ENCODE peak calls at places on chromosome 17, in eight cellular contexts. I is K562; M is adrenal gland; E is AG10803; L is breast epithelium; H is HL-60; D is fibroblast of the aortic adventitia; J is CD8-positive, alpha-beta T cell. Q is an unnamed sample.

GRCh38 chr17:40086150-40087044 is 14.0 kb downstream of the NR1D1 start:
- DNase-seq in H (peak; percentile 48), J (no peak), I (peak; percentile 85), M (peak; percentile 67), E (no peak), D (no peak), L (no peak), Q (no peak)

GRCh38 chr17:72913315-72913714 is 179.2 kb downstream of the SLC39A11 start:
- DNase-seq in E (no peak), M (no peak), L (no peak), I (no peak), H (no peak), J (no peak), D (peak; percentile 28), Q (no peak)

GRCh38 chr17:73166731-73167581 is 2.1 kb downstream of the SSTR2 start:
- DNase-seq in L (no peak), D (peak; percentile 27), I (no peak), J (no peak), H (peak; percentile 36), E (no peak), M (no peak), Q (no peak)

GRCh38 chr17:4525691-4526397 is 27.2 kb downstream of the SPNS2 start:
- DNase-seq in H (no peak), L (no peak), D (no peak), J (no peak), I (no peak), M (no peak), E (no peak), Q (no peak)

GRCh38 chr17:39627717-39628516 is 1.2 kb downstream of the PPP1R1B start:
- DNase-seq in D (no peak), M (no peak), H (no peak), I (no peak), J (no peak), E (no peak), L (no peak), Q (no peak)

GRCh38 chr17:37562016-37562745 is 47.0 kb downstream of the SYNRG start:
- DNase-seq in I (no peak), L (no peak), H (no peak), J (no peak), E (no peak), D (no peak), M (no peak), Q (no peak)

GRCh38 chr17:64750478-64750877 is 88.4 kb upstream of the SMURF2 start:
- DNase-seq in M (no peak), J (no peak), E (no peak), H (no peak), I (no peak), D (no peak), L (no peak), Q (no peak)

GRCh38 chr17:55384833-55385232 is 36.8 kb downstream of the MMD start:
- DNase-seq in D (no peak), M (peak; percentile 52), I (no peak), H (no peak), L (no peak), E (no peak), J (no peak), Q (no peak)

GRCh38 chr17:5049314-5049819 is 14.1 kb upstream of the SLC52A1 start:
- DNase-seq in I (no peak), J (peak; percentile 42), H (no peak), D (no peak), L (no peak), M (no peak), E (peak; percentile 27), Q (no peak)

GRCh38 chr17:56142781-56143180 is 10.5 kb upstream of the ANKFN1 start:
- DNase-seq in I (no peak), D (no peak), M (no peak), J (no peak), L (no peak), E (no peak), H (no peak), Q (no peak)

GRCh38 chr17:35786941-35787432 is 8.5 kb downstream of the MMP28 start:
- DNase-seq in M (no peak), I (no peak), H (no peak), E (no peak), L (no peak), D (no peak), J (no peak), Q (no peak)

GRCh38 chr17:39404542-39405378 is 3.3 kb upstream of the FBXL20 start:
- DNase-seq in M (no peak), J (no peak), E (peak; percentile 86), L (peak; percentile 19), H (no peak), D (peak; percentile 82), I (peak; percentile 19), Q (no peak)

GRCh38 chr17:43880420-43880991 is 26.8 kb downstream of the MPP2 start:
- DNase-seq in H (peak; percentile 41), D (no peak), M (no peak), J (no peak), L (no peak), E (peak; percentile 3), I (peak; percentile 79), Q (no peak)

GRCh38 chr17:18950944-18951905 is 740 bp upstream of the SLC5A10 start:
- DNase-seq in H (no peak), J (no peak), E (peak; percentile 21), M (no peak), I (no peak), D (no peak), L (no peak), Q (no peak)

GRCh38 chr17:44971776-44972483 is 3.8 kb upstream of the C1QL1 start:
- DNase-seq in M (no peak), H (no peak), J (no peak), I (no peak), L (no peak), E (peak; percentile 37), D (no peak), Q (no peak)

DNA sequence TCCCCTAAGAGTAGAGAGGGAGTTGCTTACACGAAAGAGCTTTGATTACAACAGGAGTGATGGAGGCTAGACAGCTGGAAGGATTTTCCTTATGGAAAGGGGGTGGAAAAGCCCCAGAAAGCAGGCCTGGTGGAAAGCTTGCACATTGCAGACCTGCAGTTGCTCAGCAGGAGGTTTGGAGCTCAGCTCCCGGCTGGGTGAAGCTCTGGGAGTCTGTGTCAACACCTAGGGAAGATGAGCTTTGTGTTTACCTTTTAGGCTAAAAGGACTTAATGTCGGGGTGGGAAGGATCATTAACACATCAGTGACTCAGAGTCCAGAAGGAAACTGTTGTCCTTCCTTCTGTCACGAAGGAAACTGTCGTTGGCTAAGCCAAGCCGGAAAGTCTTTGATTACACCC is 48.1 kb downstream of the RAP1GAP2 start:
- DNase-seq in I (no peak), E (no peak), L (no peak), H (no peak), D (no peak), M (no peak), J (no peak), Q (no peak)
- TF ChIP-seq CTCF in I (no peak), E (no peak), L (no peak), H (no peak), D (no peak), M (no peak), J (no peak), Q (no peak)

DNA sequence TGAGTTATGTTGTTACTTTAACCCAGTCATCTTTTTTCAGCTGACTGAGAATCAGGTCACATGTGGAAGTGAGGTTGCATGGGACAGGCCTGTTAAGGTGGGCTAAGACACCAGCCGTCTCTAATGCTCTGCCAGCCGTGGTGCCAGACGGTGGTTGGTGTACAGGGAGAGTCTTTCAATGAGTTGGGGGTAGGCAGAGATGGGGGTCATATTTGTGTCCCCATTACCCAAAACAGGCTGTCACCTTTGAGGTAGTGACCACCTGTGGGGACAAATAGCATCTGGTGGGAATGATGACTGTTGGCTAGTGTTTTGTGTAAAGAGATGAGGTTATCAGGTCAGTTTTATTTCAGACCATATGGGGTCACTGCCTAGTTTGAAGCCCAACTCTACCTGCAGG is 1.8 kb downstream of the RPL38 start:
- DNase-seq in M (no peak), J (no peak), E (no peak), L (no peak), I (peak; percentile 23), H (no peak), D (no peak), Q (no peak)
- H3K4me3 ChIP-seq in M (no peak overlapping the region), J (no peak overlapping the region), E (peak overlapping the region; percentile 77), L (peak overlapping the region; percentile 98), I (peak overlapping the region; percentile 75), H (peak overlapping the region; percentile 77), D (peak overlapping the region; percentile 77), Q (no peak overlapping the region)

GRCh38 chr17:17947966-17948365 is 24.2 kb downstream of the TOM1L2 start:
- DNase-seq in H (no peak), M (no peak), E (no peak), D (no peak), J (no peak), L (no peak), I (no peak), Q (no peak)
- TF ChIP-seq CTCF in H (no peak), M (no peak), E (no peak), D (no peak), J (no peak), L (no peak), I (no peak), Q (no peak)

DNA sequence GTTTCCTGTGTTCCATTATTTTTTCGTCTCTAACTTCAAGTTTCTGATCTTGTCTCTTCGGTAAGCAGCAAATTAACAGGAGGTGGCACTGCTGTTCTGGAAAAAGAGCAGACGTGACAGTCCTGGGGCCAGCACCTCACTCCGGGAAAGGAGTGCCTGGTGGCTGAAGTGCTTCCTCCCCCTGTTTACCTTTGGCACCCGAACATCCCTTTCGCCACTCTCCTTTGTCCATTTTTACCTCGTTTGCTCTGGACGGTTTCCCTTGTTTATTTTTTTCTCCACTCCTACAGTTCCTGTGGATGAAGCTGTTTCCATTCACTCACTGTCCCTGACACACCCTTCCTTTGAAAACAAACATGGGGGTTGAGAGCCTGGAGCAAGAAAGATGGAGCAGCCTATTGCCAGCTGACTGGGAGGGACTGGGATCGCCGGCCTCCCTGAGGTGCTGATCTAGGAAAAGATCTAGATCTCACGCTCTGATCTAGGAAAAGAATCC is 12.6 kb downstream of the SAP30BP start:
- DNase-seq in H (no peak), L (no peak), M (no peak), D (no peak), E (peak; percentile 42), J (no peak), I (no peak), Q (peak; percentile 89)
- H3K4me3 ChIP-seq in H (no peak overlapping the region), L (no peak overlapping the region), M (no peak overlapping the region), D (no peak overlapping the region), E (no peak overlapping the region), J (no peak overlapping the region), I (no peak overlapping the region), Q (no peak overlapping the region)

GRCh38 chr17:48477235-48477634 is 47.2 kb upstream of the SKAP1 start:
- DNase-seq in L (no peak), M (no peak), H (no peak), D (no peak), I (no peak), J (no peak), E (no peak), Q (no peak)
- TF ChIP-seq CTCF in L (no peak), M (no peak), H (no peak), D (no peak), I (no peak), J (no peak), E (no peak), Q (no peak)

GRCh38 chr17:61371179-61371578 is 28.5 kb upstream of the TBX2 start:
- DNase-seq in I (no peak), M (no peak), E (no peak), D (no peak), L (no peak), J (no peak), H (no peak), Q (no peak)
- H3K4me3 ChIP-seq in I (no peak overlapping the region), M (no peak overlapping the region), E (no peak overlapping the region), D (no peak overlapping the region), L (no peak overlapping the region), J (no peak overlapping the region), H (no peak overlapping the region), Q (no peak overlapping the region)